ENCODE peak calls at places on chromosome 4, in four cellular contexts. C, M, Y and N are unnamed samples.
A peak's percentile ranks its signal among the peaks of the same experiment; 100 is the strongest.

GRCh38 chr4:159435561-159436023 is 332.7 kb downstream of the RAPGEF2 start:
- DNase-seq in C (no peak), M (no peak), Y (no peak), N (no peak)

GRCh38 chr4:26320159-26320452 is 708 bp upstream of the RBPJ start:
- DNase-seq in C (no peak), M (no peak), Y (no peak), N (no peak)

GRCh38 chr4:8765084-8765483 is 106.6 kb downstream of the HMX1 start:
- DNase-seq in C (no peak), M (no peak), Y (no peak), N (no peak)

GRCh38 chr4:125314676-125315570 is at the start of gene FAT4:
- DNase-seq in C (peak; percentile 74), M (no peak), Y (no peak), N (peak; percentile 52)

GRCh38 chr4:86653237-86653865 is 59.2 kb downstream of the PTPN13 start:
- DNase-seq in C (no peak), M (no peak), Y (no peak), N (no peak)

GRCh38 chr4:39649639-39650265 is 11.1 kb upstream of the SMIM14 start:
- DNase-seq in C (no peak), M (no peak), Y (no peak), N (no peak)

GRCh38 chr4:147518846-147519767 is 38.2 kb downstream of the EDNRA start:
- DNase-seq in C (peak; percentile 43), M (peak; percentile 38), Y (peak; percentile 2), N (peak; percentile 60)

GRCh38 chr4:67762091-67762490 is 7.9 kb upstream of the GNRHR start:
- DNase-seq in C (no peak), M (no peak), Y (no peak), N (no peak)

GRCh38 chr4:24889991-24890390 is 22.9 kb downstream of the CCDC149 start:
- DNase-seq in C (no peak), M (no peak), Y (no peak), N (no peak)

GRCh38 chr4:30191902-30192301 is 528.3 kb upstream of the PCDH7 start:
- DNase-seq in C (no peak), M (no peak), Y (no peak), N (no peak)

GRCh38 chr4:41044165-41044564 is 170.2 kb downstream of the APBB2 start:
- DNase-seq in C (no peak), M (no peak), Y (no peak), N (no peak)